ENCODE peak calls at places on chromosome 6, in eight cellular contexts. One of them, this sample, is unnamed. For H3K27me3, the result is how much of the 10 kb centered on the place peaks cover.

GRCh38 chr6:31719001-31719400 is 2.5 kb downstream of the LY6G6C start:
- DNase-seq in pancreas: no peak
- DNase-seq in naive thymus-derived CD4-positive, alpha-beta T cell: no peak
- DNase-seq in ovary: no peak
- DNase-seq in HCT116: no peak
- DNase-seq in fibroblast of lung: no peak
- DNase-seq in left lung: no peak
- DNase-seq in SK-N-SH: no peak
- DNase-seq in this sample: no peak

GRCh38 chr6:4085329-4085695 is 6.4 kb upstream of the FAM217A start:
- DNase-seq in left lung: no peak
- DNase-seq in SK-N-SH: no peak
- DNase-seq in pancreas: no peak
- DNase-seq in fibroblast of lung: peak
- DNase-seq in naive thymus-derived CD4-positive, alpha-beta T cell: no peak
- DNase-seq in ovary: no peak
- DNase-seq in HCT116: no peak
- DNase-seq in this sample: no peak

GRCh38 chr6:31736026-31736767 is at the start of gene CLIC1:
- DNase-seq in HCT116: no peak
- DNase-seq in fibroblast of lung: peak
- DNase-seq in ovary: peak
- DNase-seq in left lung: peak
- DNase-seq in SK-N-SH: peak
- DNase-seq in naive thymus-derived CD4-positive, alpha-beta T cell: peak
- DNase-seq in pancreas: peak
- DNase-seq in this sample: peak

GRCh38 chr6:155340464-155341129 is 26.3 kb upstream of the TFB1M start:
- DNase-seq in left lung: no peak
- DNase-seq in pancreas: no peak
- DNase-seq in SK-N-SH: no peak
- DNase-seq in fibroblast of lung: peak
- DNase-seq in naive thymus-derived CD4-positive, alpha-beta T cell: no peak
- DNase-seq in HCT116: peak
- DNase-seq in ovary: no peak
- DNase-seq in this sample: no peak

GRCh38 chr6:16471222-16471784 is 232.9 kb downstream of the GMPR start:
- DNase-seq in fibroblast of lung: peak
- DNase-seq in SK-N-SH: no peak
- DNase-seq in left lung: no peak
- DNase-seq in pancreas: no peak
- DNase-seq in naive thymus-derived CD4-positive, alpha-beta T cell: no peak
- DNase-seq in HCT116: no peak
- DNase-seq in ovary: no peak
- DNase-seq in this sample: no peak

GRCh38 chr6:89643411-89643810 is 4.9 kb upstream of the LYRM2 start:
- DNase-seq in SK-N-SH: no peak
- DNase-seq in ovary: no peak
- DNase-seq in HCT116: no peak
- DNase-seq in left lung: no peak
- DNase-seq in pancreas: no peak
- DNase-seq in fibroblast of lung: no peak
- DNase-seq in naive thymus-derived CD4-positive, alpha-beta T cell: no peak
- DNase-seq in this sample: no peak

GRCh38 chr6:168118935-168119334 is 39.9 kb upstream of the FRMD1 start:
- DNase-seq in SK-N-SH: no peak
- DNase-seq in pancreas: no peak
- DNase-seq in naive thymus-derived CD4-positive, alpha-beta T cell: no peak
- DNase-seq in HCT116: no peak
- DNase-seq in left lung: no peak
- DNase-seq in fibroblast of lung: no peak
- DNase-seq in ovary: no peak
- DNase-seq in this sample: no peak

GRCh38 chr6:3898270-3898994 is 49.3 kb downstream of the FAM50B start:
- DNase-seq in left lung: no peak
- DNase-seq in naive thymus-derived CD4-positive, alpha-beta T cell: no peak
- DNase-seq in SK-N-SH: no peak
- DNase-seq in ovary: no peak
- DNase-seq in fibroblast of lung: no peak
- DNase-seq in HCT116: no peak
- DNase-seq in pancreas: no peak
- DNase-seq in this sample: no peak

GRCh38 chr6:44086931-44087574 is 40.2 kb downstream of the MRPL14 start:
- DNase-seq in HCT116: no peak
- DNase-seq in SK-N-SH: peak
- DNase-seq in ovary: no peak
- DNase-seq in naive thymus-derived CD4-positive, alpha-beta T cell: no peak
- DNase-seq in pancreas: peak
- DNase-seq in fibroblast of lung: no peak
- DNase-seq in left lung: no peak
- DNase-seq in this sample: no peak

GRCh38 chr6:109379706-109380105 is 2.6 kb downstream of the CD164 start:
- DNase-seq in HCT116: no peak
- DNase-seq in fibroblast of lung: peak
- DNase-seq in left lung: no peak
- DNase-seq in ovary: no peak
- DNase-seq in naive thymus-derived CD4-positive, alpha-beta T cell: no peak
- DNase-seq in pancreas: no peak
- DNase-seq in SK-N-SH: no peak
- DNase-seq in this sample: no peak

GRCh38 chr6:53359843-53360834 is 11.4 kb upstream of the ELOVL5 start:
- DNase-seq in naive thymus-derived CD4-positive, alpha-beta T cell: no peak
- DNase-seq in pancreas: no peak
- DNase-seq in fibroblast of lung: peak
- DNase-seq in SK-N-SH: peak
- DNase-seq in HCT116: no peak
- DNase-seq in left lung: no peak
- DNase-seq in ovary: no peak
- DNase-seq in this sample: no peak

GRCh38 chr6:156163311-156163710 is 613.9 kb upstream of the ARID1B start:
- DNase-seq in SK-N-SH: no peak
- DNase-seq in pancreas: no peak
- DNase-seq in left lung: no peak
- DNase-seq in fibroblast of lung: no peak
- DNase-seq in ovary: no peak
- DNase-seq in HCT116: no peak
- DNase-seq in naive thymus-derived CD4-positive, alpha-beta T cell: peak
- DNase-seq in this sample: no peak

GRCh38 chr6:90045535-90045934 is 151.3 kb downstream of the GJA10 start:
- DNase-seq in pancreas: no peak
- DNase-seq in left lung: no peak
- DNase-seq in HCT116: no peak
- DNase-seq in naive thymus-derived CD4-positive, alpha-beta T cell: no peak
- DNase-seq in SK-N-SH: no peak
- DNase-seq in ovary: no peak
- DNase-seq in fibroblast of lung: peak
- DNase-seq in this sample: no peak

GRCh38 chr6:140907235-140907634 is 1225.5 kb upstream of the GJE1 start:
- DNase-seq in ovary: no peak
- DNase-seq in SK-N-SH: no peak
- DNase-seq in left lung: no peak
- DNase-seq in fibroblast of lung: no peak
- DNase-seq in pancreas: no peak
- DNase-seq in HCT116: no peak
- DNase-seq in naive thymus-derived CD4-positive, alpha-beta T cell: no peak
- DNase-seq in this sample: no peak

GRCh38 chr6:41642960-41643898 is 5.0 kb downstream of the MDFI start:
- DNase-seq in SK-N-SH: no peak
- DNase-seq in left lung: no peak
- DNase-seq in fibroblast of lung: no peak
- DNase-seq in naive thymus-derived CD4-positive, alpha-beta T cell: no peak
- DNase-seq in HCT116: no peak
- DNase-seq in ovary: no peak
- DNase-seq in pancreas: no peak
- DNase-seq in this sample: no peak

GRCh38 chr6:41640436-41640835 is 2.2 kb downstream of the MDFI start:
- DNase-seq in pancreas: no peak
- DNase-seq in fibroblast of lung: peak
- DNase-seq in naive thymus-derived CD4-positive, alpha-beta T cell: no peak
- DNase-seq in HCT116: no peak
- DNase-seq in SK-N-SH: no peak
- DNase-seq in left lung: no peak
- DNase-seq in ovary: no peak
- DNase-seq in this sample: no peak

GRCh38 chr6:41641352-41641925 is 3.2 kb downstream of the MDFI start:
- DNase-seq in SK-N-SH: no peak
- DNase-seq in HCT116: no peak
- DNase-seq in naive thymus-derived CD4-positive, alpha-beta T cell: no peak
- DNase-seq in fibroblast of lung: no peak
- DNase-seq in left lung: no peak
- DNase-seq in ovary: no peak
- DNase-seq in pancreas: no peak
- DNase-seq in this sample: no peak

GRCh38 chr6:41643899-41644269 is 5.6 kb downstream of the MDFI start:
- DNase-seq in SK-N-SH: no peak
- DNase-seq in HCT116: no peak
- DNase-seq in pancreas: no peak
- DNase-seq in left lung: no peak
- DNase-seq in ovary: no peak
- DNase-seq in fibroblast of lung: no peak
- DNase-seq in naive thymus-derived CD4-positive, alpha-beta T cell: no peak
- DNase-seq in this sample: no peak

DNA sequence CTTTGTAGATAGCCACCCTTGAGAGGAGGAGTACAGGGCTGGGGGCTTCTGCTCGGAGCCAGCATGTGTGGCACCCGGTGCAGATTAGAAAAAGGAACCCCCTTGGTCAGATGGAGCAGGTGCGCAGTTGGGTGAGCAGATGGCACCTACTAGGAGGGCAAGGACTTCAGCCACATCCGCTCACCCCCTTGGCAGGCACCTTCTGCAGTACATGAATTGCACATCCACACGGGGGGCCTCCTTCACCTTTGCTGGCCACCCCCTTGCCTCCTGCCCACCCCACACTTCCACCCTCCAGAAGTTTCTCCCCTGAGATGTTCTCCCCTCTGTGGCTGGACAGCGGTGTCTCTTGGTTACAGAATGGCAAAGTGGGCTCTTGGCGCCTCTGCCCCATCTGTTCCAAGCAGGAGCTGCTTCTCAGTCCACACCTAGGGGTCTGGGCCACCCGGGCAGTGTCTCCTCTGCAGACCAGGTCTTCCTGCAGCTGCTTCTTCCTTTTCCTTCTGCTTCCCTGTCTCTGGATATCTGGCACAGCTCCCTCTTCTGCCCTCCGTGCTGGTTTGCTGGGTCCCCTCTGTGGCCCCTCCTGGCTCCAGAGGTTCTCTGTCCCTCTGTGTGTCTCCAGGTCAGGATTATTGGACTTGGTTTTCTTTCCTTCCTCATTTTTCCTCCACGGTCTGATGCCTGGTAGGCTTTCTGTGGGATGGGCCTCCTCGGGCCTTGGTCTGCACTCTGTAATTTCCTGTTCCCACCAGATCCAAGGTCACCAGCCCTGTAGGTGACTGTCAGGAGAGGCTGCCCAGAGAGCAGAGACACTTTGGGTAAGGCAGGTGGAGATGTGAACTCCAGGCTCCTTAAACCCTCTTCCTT is 4.1 kb downstream of the MDFI start:
- DNase-seq in left lung: no peak
- DNase-seq in pancreas: no peak
- DNase-seq in naive thymus-derived CD4-positive, alpha-beta T cell: no peak
- DNase-seq in SK-N-SH: no peak
- DNase-seq in fibroblast of lung: no peak
- DNase-seq in HCT116: no peak
- DNase-seq in ovary: no peak
- DNase-seq in this sample: no peak
- H3K27me3 ChIP-seq in left lung: under half
- H3K27me3 ChIP-seq in pancreas: under half
- H3K27me3 ChIP-seq in naive thymus-derived CD4-positive, alpha-beta T cell: under half
- H3K27me3 ChIP-seq in SK-N-SH: under half
- H3K27me3 ChIP-seq in fibroblast of lung: under half
- H3K27me3 ChIP-seq in HCT116: under half
- H3K27me3 ChIP-seq in ovary: under half
- H3K27me3 ChIP-seq in this sample: under half

GRCh38 chr6:169289671-169290408 is 36.2 kb upstream of the THBS2 start:
- DNase-seq in fibroblast of lung: peak
- DNase-seq in pancreas: no peak
- DNase-seq in HCT116: no peak
- DNase-seq in left lung: peak
- DNase-seq in naive thymus-derived CD4-positive, alpha-beta T cell: no peak
- DNase-seq in SK-N-SH: no peak
- DNase-seq in ovary: no peak
- DNase-seq in this sample: no peak
- H3K27me3 ChIP-seq in fibroblast of lung: under half
- H3K27me3 ChIP-seq in pancreas: under half
- H3K27me3 ChIP-seq in HCT116: under half
- H3K27me3 ChIP-seq in left lung: under half
- H3K27me3 ChIP-seq in naive thymus-derived CD4-positive, alpha-beta T cell: under half
- H3K27me3 ChIP-seq in SK-N-SH: under half
- H3K27me3 ChIP-seq in ovary: under half
- H3K27me3 ChIP-seq in this sample: under half

DNA sequence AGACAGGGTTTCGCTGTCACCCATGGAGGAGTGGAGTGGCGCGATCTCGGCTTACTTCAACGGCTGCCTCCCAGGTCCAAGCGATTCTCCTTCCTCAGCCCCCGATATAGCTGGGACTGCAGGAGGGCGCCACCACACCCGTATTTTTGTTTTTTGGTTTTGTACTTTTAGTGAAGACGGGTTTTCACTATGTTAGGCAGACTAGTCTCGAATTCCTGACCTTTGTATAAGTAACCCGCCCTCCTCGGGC is 115.4 kb upstream of the BTN3A2 start:
- DNase-seq in HCT116: no peak
- DNase-seq in fibroblast of lung: no peak
- DNase-seq in left lung: no peak
- DNase-seq in SK-N-SH: no peak
- DNase-seq in pancreas: no peak
- DNase-seq in ovary: no peak
- DNase-seq in naive thymus-derived CD4-positive, alpha-beta T cell: peak
- DNase-seq in this sample: no peak
- H3K27me3 ChIP-seq in HCT116: under half
- H3K27me3 ChIP-seq in fibroblast of lung: under half
- H3K27me3 ChIP-seq in left lung: under half
- H3K27me3 ChIP-seq in SK-N-SH: under half
- H3K27me3 ChIP-seq in pancreas: under half
- H3K27me3 ChIP-seq in ovary: under half
- H3K27me3 ChIP-seq in naive thymus-derived CD4-positive, alpha-beta T cell: under half
- H3K27me3 ChIP-seq in this sample: under half

DNA sequence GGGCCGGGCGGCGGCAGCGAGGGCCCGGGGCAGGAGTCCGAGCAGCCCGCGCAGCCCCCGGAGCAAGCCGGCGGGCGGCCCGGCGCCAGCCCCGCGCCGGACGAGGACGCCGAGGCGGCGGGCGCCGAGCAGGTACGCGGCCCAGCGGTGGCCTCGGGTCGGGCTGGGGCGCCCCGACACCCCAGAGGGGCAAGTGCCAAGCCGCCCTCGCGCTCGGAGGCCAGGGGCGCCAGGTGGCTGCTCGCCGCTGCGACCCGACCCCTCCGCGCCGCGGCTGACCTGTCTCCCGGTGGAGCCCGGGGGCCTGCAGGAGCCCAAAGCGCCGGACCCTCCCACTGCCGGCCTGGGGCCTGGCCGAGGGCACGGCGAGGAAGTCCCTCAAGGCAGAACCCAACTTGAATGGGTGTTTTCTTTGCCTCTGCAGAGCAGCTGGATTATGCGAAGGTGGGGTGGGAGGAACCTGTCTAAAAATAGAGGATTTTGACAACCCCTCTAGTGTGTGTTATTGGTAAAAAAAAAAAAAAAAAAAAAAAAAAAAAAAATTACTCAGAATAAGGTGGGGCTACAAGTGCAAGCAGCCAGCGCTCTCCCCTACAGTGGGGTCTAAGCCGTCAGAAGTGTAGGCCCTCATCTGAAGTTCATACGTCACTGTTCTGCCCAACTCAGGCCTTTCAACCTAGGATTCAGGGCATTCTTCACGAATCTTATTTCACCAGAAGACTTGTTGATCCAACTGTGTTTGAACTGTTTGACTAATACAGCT is 609 bp downstream of the OGFRL1 start:
- DNase-seq in naive thymus-derived CD4-positive, alpha-beta T cell: peak
- DNase-seq in SK-N-SH: peak
- DNase-seq in fibroblast of lung: peak
- DNase-seq in HCT116: no peak
- DNase-seq in pancreas: peak
- DNase-seq in left lung: peak
- DNase-seq in ovary: peak
- DNase-seq in this sample: no peak
- H3K27me3 ChIP-seq in naive thymus-derived CD4-positive, alpha-beta T cell: under half
- H3K27me3 ChIP-seq in SK-N-SH: under half
- H3K27me3 ChIP-seq in fibroblast of lung: under half
- H3K27me3 ChIP-seq in HCT116: under half
- H3K27me3 ChIP-seq in pancreas: under half
- H3K27me3 ChIP-seq in left lung: under half
- H3K27me3 ChIP-seq in ovary: under half
- H3K27me3 ChIP-seq in this sample: under half

This sample was measured in ascending aorta.